ENCODE peak calls at places on chromosomes 16 and 17, in six cellular contexts. One of them, this sample, is unnamed.

GRCh38 chr16:85555549-85556455 is 57.3 kb upstream of the GSE1 start:
- DNase-seq in mesendoderm: peak; percentile 95
- DNase-seq in H1: peak; percentile 49
- DNase-seq in IMR-90: no peak
- DNase-seq in neuronal stem cell: no peak
- DNase-seq in trophoblast cell: peak; percentile 68
- DNase-seq in this sample: peak; percentile 89

GRCh38 chr16:66903544-66904427 is 14.9 kb downstream of the CDH16 start:
- DNase-seq in mesendoderm: no peak
- DNase-seq in H1: no peak
- DNase-seq in IMR-90: no peak
- DNase-seq in neuronal stem cell: no peak
- DNase-seq in trophoblast cell: no peak
- DNase-seq in this sample: no peak

GRCh38 chr17:13727441-13728171 is 125.9 kb upstream of the HS3ST3A1 start:
- DNase-seq in mesendoderm: no peak
- DNase-seq in H1: no peak
- DNase-seq in IMR-90: peak; percentile 80
- DNase-seq in neuronal stem cell: no peak
- DNase-seq in trophoblast cell: no peak
- DNase-seq in this sample: peak; percentile 79

GRCh38 chr16:9102943-9103342 is 11.5 kb downstream of the HAPSTR1 start:
- DNase-seq in mesendoderm: no peak
- DNase-seq in H1: no peak
- DNase-seq in IMR-90: no peak
- DNase-seq in neuronal stem cell: no peak
- DNase-seq in trophoblast cell: no peak
- DNase-seq in this sample: no peak

GRCh38 chr17:8326591-8327583 is 12.8 kb upstream of the ODF4 start:
- DNase-seq in mesendoderm: peak; percentile 49
- DNase-seq in H1: peak; percentile 74
- DNase-seq in IMR-90: no peak
- DNase-seq in neuronal stem cell: no peak
- DNase-seq in trophoblast cell: no peak
- DNase-seq in this sample: peak; percentile 45

GRCh38 chr16:47016700-47017133 is 43.2 kb upstream of the DNAJA2 start:
- DNase-seq in mesendoderm: no peak
- DNase-seq in H1: no peak
- DNase-seq in IMR-90: no peak
- DNase-seq in neuronal stem cell: no peak
- DNase-seq in trophoblast cell: no peak
- DNase-seq in this sample: no peak

GRCh38 chr17:3771140-3771539 is 29.8 kb downstream of the ITGAE start:
- DNase-seq in mesendoderm: no peak
- DNase-seq in H1: no peak
- DNase-seq in IMR-90: no peak
- DNase-seq in neuronal stem cell: no peak
- DNase-seq in trophoblast cell: no peak
- DNase-seq in this sample: no peak

GRCh38 chr17:63837480-63837879 is 5.0 kb downstream of the SMARCD2 start:
- DNase-seq in mesendoderm: no peak
- DNase-seq in H1: no peak
- DNase-seq in IMR-90: no peak
- DNase-seq in neuronal stem cell: no peak
- DNase-seq in trophoblast cell: no peak
- DNase-seq in this sample: no peak

GRCh38 chr17:73430165-73430680 is 118.4 kb upstream of the CDC42EP4 start:
- DNase-seq in mesendoderm: no peak
- DNase-seq in H1: no peak
- DNase-seq in IMR-90: no peak
- DNase-seq in neuronal stem cell: no peak
- DNase-seq in trophoblast cell: no peak
- DNase-seq in this sample: no peak

GRCh38 chr16:89135166-89135565 is 36.4 kb upstream of the CDH15 start:
- DNase-seq in mesendoderm: no peak
- DNase-seq in H1: no peak
- DNase-seq in IMR-90: no peak
- DNase-seq in neuronal stem cell: no peak
- DNase-seq in trophoblast cell: no peak
- DNase-seq in this sample: no peak

GRCh38 chr17:16215002-16215272 is 397 bp downstream of the NCOR1 start:
- DNase-seq in mesendoderm: peak; percentile 69
- DNase-seq in H1: no peak
- DNase-seq in IMR-90: no peak
- DNase-seq in neuronal stem cell: no peak
- DNase-seq in trophoblast cell: peak; percentile 16
- DNase-seq in this sample: peak; percentile 54

GRCh38 chr16:71848622-71849021 is 2.8 kb downstream of the ATXN1L start:
- DNase-seq in mesendoderm: no peak
- DNase-seq in H1: no peak
- DNase-seq in IMR-90: no peak
- DNase-seq in neuronal stem cell: no peak
- DNase-seq in trophoblast cell: no peak
- DNase-seq in this sample: no peak

GRCh38 chr16:71846443-71846842 is 667 bp downstream of the ATXN1L start:
- DNase-seq in mesendoderm: peak; percentile 18
- DNase-seq in H1: peak; percentile 49
- DNase-seq in IMR-90: no peak
- DNase-seq in neuronal stem cell: no peak
- DNase-seq in trophoblast cell: no peak
- DNase-seq in this sample: peak; percentile 39

GRCh38 chr16:71847096-71847495 is 1.3 kb downstream of the ATXN1L start:
- DNase-seq in mesendoderm: no peak
- DNase-seq in H1: no peak
- DNase-seq in IMR-90: no peak
- DNase-seq in neuronal stem cell: no peak
- DNase-seq in trophoblast cell: no peak
- DNase-seq in this sample: no peak

GRCh38 chr16:71843517-71844031 is 2.2 kb upstream of the ATXN1L start:
- DNase-seq in mesendoderm: no peak
- DNase-seq in H1: no peak
- DNase-seq in IMR-90: no peak
- DNase-seq in neuronal stem cell: no peak
- DNase-seq in trophoblast cell: no peak
- DNase-seq in this sample: no peak

DNA sequence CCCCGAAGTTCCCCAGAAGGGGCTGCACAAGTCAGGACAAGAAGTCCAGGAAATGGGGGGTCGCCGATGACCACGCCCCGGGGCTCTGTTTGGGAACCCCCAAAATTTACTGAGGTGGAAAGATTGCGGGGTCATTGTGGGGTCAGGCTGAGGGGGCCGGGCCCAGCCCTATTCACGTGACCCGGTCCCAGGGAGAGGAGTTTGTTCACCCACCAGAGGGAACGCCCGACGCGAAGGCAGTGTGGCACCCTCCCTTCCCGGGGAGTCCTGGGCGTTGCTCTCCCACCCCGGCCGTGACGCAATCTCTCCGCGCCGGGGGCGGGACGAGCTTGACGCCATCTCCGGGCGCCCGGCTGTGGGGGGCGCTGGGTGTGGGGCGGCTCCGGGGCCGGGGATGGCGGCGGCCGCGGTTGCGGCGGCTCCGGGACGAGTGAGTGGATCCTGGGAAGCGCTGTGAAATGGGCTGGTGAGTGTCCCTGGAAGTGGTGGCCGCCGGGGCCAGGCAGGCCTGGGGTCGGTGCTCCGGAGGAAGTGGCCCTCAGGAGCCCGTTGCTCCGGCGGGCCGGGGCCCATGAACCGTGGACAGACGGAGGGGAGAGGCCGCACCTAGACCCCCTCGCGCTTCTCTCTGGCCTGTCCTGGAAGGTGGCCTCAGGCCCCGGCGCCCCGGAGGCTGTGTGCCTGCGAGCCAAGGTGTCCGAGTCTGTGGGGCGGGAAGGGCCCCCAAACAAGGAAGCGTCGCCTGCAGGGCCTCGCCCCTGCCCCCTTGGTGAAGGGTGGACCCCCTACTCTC is at the start of gene ATXN1L:
- DNase-seq in mesendoderm: peak; percentile 92
- DNase-seq in H1: peak; percentile 98
- DNase-seq in IMR-90: peak; percentile 88
- DNase-seq in neuronal stem cell: peak; percentile 88
- DNase-seq in trophoblast cell: peak; percentile 83
- DNase-seq in this sample: peak; percentile 93
- H3K4ac ChIP-seq in mesendoderm: peak within 1 kb of the TSS; percentile 5
- H3K4ac ChIP-seq in H1: peak within 1 kb of the TSS; percentile 73
- H3K4ac ChIP-seq in IMR-90: peak within 1 kb of the TSS; percentile 91
- H3K4ac ChIP-seq in neuronal stem cell: no peak within 1 kb of the TSS
- H3K4ac ChIP-seq in trophoblast cell: peak within 1 kb of the TSS; percentile 96
- H3K4ac ChIP-seq in this sample: peak within 1 kb of the TSS; percentile 97

GRCh38 chr17:38427160-38427949 is 909 bp upstream of the ARHGAP23 start:
- DNase-seq in mesendoderm: no peak
- DNase-seq in H1: no peak
- DNase-seq in IMR-90: no peak
- DNase-seq in neuronal stem cell: no peak
- DNase-seq in trophoblast cell: no peak
- DNase-seq in this sample: no peak
- H3K4me3 ChIP-seq in mesendoderm: no peak overlapping the region
- H3K4me3 ChIP-seq in H1: peak overlapping the region; percentile 91
- H3K4me3 ChIP-seq in IMR-90: peak overlapping the region; percentile 96
- H3K4me3 ChIP-seq in neuronal stem cell: peak overlapping the region; percentile 76
- H3K4me3 ChIP-seq in trophoblast cell: no peak overlapping the region
- H3K4me3 ChIP-seq in this sample: peak overlapping the region; percentile 81

DNA sequence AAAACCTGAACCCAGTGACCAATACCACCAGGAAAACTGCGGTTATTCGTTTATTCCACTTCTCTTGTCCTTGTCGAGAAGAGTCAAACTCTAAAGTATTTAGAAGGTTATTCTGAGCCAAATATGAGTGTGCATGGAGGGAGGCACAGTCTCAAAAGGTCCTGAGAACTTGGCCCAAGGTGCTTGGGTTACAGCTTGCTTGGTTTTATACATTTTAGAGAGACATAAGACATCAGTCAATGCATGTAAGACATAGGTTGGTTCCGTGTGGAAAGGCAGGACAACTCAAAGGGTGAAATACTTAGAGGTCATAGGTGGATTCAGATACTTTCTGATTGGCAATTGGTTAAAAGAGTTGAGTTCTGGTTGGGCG is 681 bp upstream of the TRAP1 start:
- DNase-seq in mesendoderm: no peak
- DNase-seq in H1: no peak
- DNase-seq in IMR-90: no peak
- DNase-seq in neuronal stem cell: no peak
- DNase-seq in trophoblast cell: no peak
- DNase-seq in this sample: no peak
- H3K4ac ChIP-seq in mesendoderm: no peak overlapping the region
- H3K4ac ChIP-seq in H1: peak overlapping the region; percentile 63
- H3K4ac ChIP-seq in IMR-90: peak overlapping the region; percentile 98
- H3K4ac ChIP-seq in neuronal stem cell: no peak overlapping the region
- H3K4ac ChIP-seq in trophoblast cell: peak overlapping the region; percentile 95
- H3K4ac ChIP-seq in this sample: peak overlapping the region; percentile 95

GRCh38 chr16:1989209-1989825 is 453 bp upstream of the SYNGR3 start:
- DNase-seq in mesendoderm: peak; percentile 31
- DNase-seq in H1: peak; percentile 69
- DNase-seq in IMR-90: no peak
- DNase-seq in neuronal stem cell: no peak
- DNase-seq in trophoblast cell: no peak
- DNase-seq in this sample: no peak
- H3K4me3 ChIP-seq in mesendoderm: no peak overlapping the region
- H3K4me3 ChIP-seq in H1: peak overlapping the region; percentile 77
- H3K4me3 ChIP-seq in IMR-90: peak overlapping the region; percentile 52
- H3K4me3 ChIP-seq in neuronal stem cell: peak overlapping the region; percentile 85
- H3K4me3 ChIP-seq in trophoblast cell: no peak overlapping the region
- H3K4me3 ChIP-seq in this sample: no peak overlapping the region

GRCh38 chr17:34255381-34255732 is 272 bp downstream of the CCL2 start:
- DNase-seq in mesendoderm: no peak
- DNase-seq in H1: no peak
- DNase-seq in IMR-90: no peak
- DNase-seq in neuronal stem cell: no peak
- DNase-seq in trophoblast cell: no peak
- DNase-seq in this sample: no peak
- H3K4ac ChIP-seq in mesendoderm: no peak overlapping the region
- H3K4ac ChIP-seq in H1: no peak overlapping the region
- H3K4ac ChIP-seq in IMR-90: peak overlapping the region; percentile 86
- H3K4ac ChIP-seq in neuronal stem cell: no peak overlapping the region
- H3K4ac ChIP-seq in trophoblast cell: no peak overlapping the region
- H3K4ac ChIP-seq in this sample: no peak overlapping the region

GRCh38 chr17:29677139-29677834 is 54.6 kb upstream of the CORO6 start:
- DNase-seq in mesendoderm: no peak
- DNase-seq in H1: no peak
- DNase-seq in IMR-90: no peak
- DNase-seq in neuronal stem cell: no peak
- DNase-seq in trophoblast cell: no peak
- DNase-seq in this sample: peak; percentile 24
- H3K4me3 ChIP-seq in mesendoderm: no peak overlapping the region
- H3K4me3 ChIP-seq in H1: no peak overlapping the region
- H3K4me3 ChIP-seq in IMR-90: no peak overlapping the region
- H3K4me3 ChIP-seq in neuronal stem cell: no peak overlapping the region
- H3K4me3 ChIP-seq in trophoblast cell: no peak overlapping the region
- H3K4me3 ChIP-seq in this sample: no peak overlapping the region

GRCh38 chr17:49012893-49013255 is 15.7 kb downstream of the IGF2BP1 start:
- DNase-seq in mesendoderm: no peak
- DNase-seq in H1: no peak
- DNase-seq in IMR-90: no peak
- DNase-seq in neuronal stem cell: no peak
- DNase-seq in trophoblast cell: no peak
- DNase-seq in this sample: no peak

GRCh38 chr17:49015924-49016774 is 19.0 kb downstream of the IGF2BP1 start:
- DNase-seq in mesendoderm: no peak
- DNase-seq in H1: peak; percentile 35
- DNase-seq in IMR-90: peak; percentile 20
- DNase-seq in neuronal stem cell: no peak
- DNase-seq in trophoblast cell: no peak
- DNase-seq in this sample: no peak

GRCh38 chr17:49015179-49015923 is 18.2 kb downstream of the IGF2BP1 start:
- DNase-seq in mesendoderm: no peak
- DNase-seq in H1: peak; percentile 38
- DNase-seq in IMR-90: no peak
- DNase-seq in neuronal stem cell: no peak
- DNase-seq in trophoblast cell: no peak
- DNase-seq in this sample: no peak

GRCh38 chr17:49016775-49017463 is 19.7 kb downstream of the IGF2BP1 start:
- DNase-seq in mesendoderm: no peak
- DNase-seq in H1: peak; percentile 46
- DNase-seq in IMR-90: peak; percentile 80
- DNase-seq in neuronal stem cell: no peak
- DNase-seq in trophoblast cell: no peak
- DNase-seq in this sample: no peak

GRCh38 chr17:49013311-49014205 is 16.4 kb downstream of the IGF2BP1 start:
- DNase-seq in mesendoderm: peak; percentile 94
- DNase-seq in H1: peak; percentile 90
- DNase-seq in IMR-90: no peak
- DNase-seq in neuronal stem cell: peak; percentile 90
- DNase-seq in trophoblast cell: no peak
- DNase-seq in this sample: peak; percentile 57
- H3K4ac ChIP-seq in mesendoderm: peak overlapping the region; percentile 87
- H3K4ac ChIP-seq in H1: peak overlapping the region; percentile 97
- H3K4ac ChIP-seq in IMR-90: peak overlapping the region; percentile 71
- H3K4ac ChIP-seq in neuronal stem cell: no peak overlapping the region
- H3K4ac ChIP-seq in trophoblast cell: peak overlapping the region; percentile 87
- H3K4ac ChIP-seq in this sample: peak overlapping the region; percentile 65

GRCh38 chr17:48761114-48761513 is 32.6 kb upstream of the HOXB13 start:
- DNase-seq in mesendoderm: no peak
- DNase-seq in H1: no peak
- DNase-seq in IMR-90: no peak
- DNase-seq in neuronal stem cell: no peak
- DNase-seq in trophoblast cell: no peak
- DNase-seq in this sample: no peak
- H3K4me3 ChIP-seq in mesendoderm: no peak overlapping the region
- H3K4me3 ChIP-seq in H1: no peak overlapping the region
- H3K4me3 ChIP-seq in IMR-90: no peak overlapping the region
- H3K4me3 ChIP-seq in neuronal stem cell: no peak overlapping the region
- H3K4me3 ChIP-seq in trophoblast cell: no peak overlapping the region
- H3K4me3 ChIP-seq in this sample: no peak overlapping the region

This sample was measured in mesenchymal stem cell.